ENCODE peak calls at places on chromosomes 16 and 17, in six cellular contexts. Z is activated T-cell treated with anti-CD3 and anti-CD28 coated beads, Interleukin-2, amount 50 U/mL, for 4 hours; M is Calu3; I is endothelial cell; A is naive B cell; H is posterior vena cava. T is an unnamed sample.

GRCh38 chr17:57406131-57406980 is 150.0 kb downstream of the MSI2 start:
- DNase-seq in Z (no peak), M (no peak), I (peak), A (no peak), H (no peak), T (no peak)

GRCh38 chr17:74758846-74759163 is 10.4 kb downstream of the NHERF1 start:
- DNase-seq in Z (no peak), M (no peak), I (no peak), A (no peak), H (no peak), T (peak)

GRCh38 chr17:77375526-77375916 is 234.8 kb downstream of the SEC14L1 start:
- DNase-seq in Z (no peak), M (no peak), I (no peak), A (no peak), H (no peak), T (no peak)

GRCh38 chr16:81374514-81374913 is 59.8 kb downstream of the GAN start:
- DNase-seq in Z (no peak), M (no peak), I (peak), A (no peak), H (no peak), T (no peak)

GRCh38 chr17:83133302-83134121 is 54.1 kb downstream of the METRNL start:
- DNase-seq in Z (no peak), M (no peak), I (no peak), A (no peak), H (peak), T (no peak)

GRCh38 chr17:2282297-2282873 is 21.2 kb downstream of the SMG6 start:
- DNase-seq in Z (no peak), M (no peak), I (no peak), A (peak), H (no peak), T (peak)

GRCh38 chr17:49928826-49929475 is 40.0 kb upstream of the DLX4 start:
- DNase-seq in Z (no peak), M (no peak), I (no peak), A (no peak), H (no peak), T (no peak)

GRCh38 chr16:69166221-69166833 is 20.6 kb upstream of the SNTB2 start:
- DNase-seq in Z (peak), M (no peak), I (no peak), A (no peak), H (no peak), T (no peak)

GRCh38 chr16:20073203-20074088 is at the start of gene GPR139:
- DNase-seq in Z (no peak), M (no peak), I (peak), A (no peak), H (no peak), T (no peak)

GRCh38 chr16:89002851-89003830 is 26.1 kb upstream of the CBFA2T3 start:
- DNase-seq in Z (no peak), M (no peak), I (no peak), A (no peak), H (peak), T (no peak)

GRCh38 chr17:538096-538973 is 176.3 kb downstream of the VPS53 start:
- DNase-seq in Z (no peak), M (no peak), I (no peak), A (no peak), H (peak), T (peak)

GRCh38 chr17:81566461-81567126 is 14.4 kb upstream of the FAAP100 start:
- DNase-seq in Z (no peak), M (peak), I (peak), A (no peak), H (peak), T (peak)

GRCh38 chr17:41863074-41863843 is 2.0 kb downstream of the KLHL11 start:
- DNase-seq in Z (no peak), M (no peak), I (no peak), A (no peak), H (peak), T (no peak)

GRCh38 chr17:73017653-73018052 is 74.8 kb downstream of the SLC39A11 start:
- DNase-seq in Z (no peak), M (no peak), I (no peak), A (no peak), H (no peak), T (no peak)

GRCh38 chr16:86697715-86698114 is 119.4 kb downstream of the FOXL1 start:
- DNase-seq in Z (no peak), M (no peak), I (no peak), A (no peak), H (no peak), T (no peak)

GRCh38 chr16:71260995-71261394 is 28.2 kb downstream of the CMTR2 start:
- DNase-seq in Z (no peak), M (no peak), I (no peak), A (no peak), H (no peak), T (no peak)

GRCh38 chr17:55607736-55608341 is 96.6 kb upstream of the SMIM36 start:
- DNase-seq in Z (no peak), M (peak), I (no peak), A (no peak), H (no peak), T (no peak)

GRCh38 chr17:81814748-81815645 is 11.0 kb downstream of the GCGR start:
- DNase-seq in Z (no peak), M (peak), I (no peak), A (no peak), H (no peak), T (no peak)

GRCh38 chr17:40345161-40346034 is 19.1 kb downstream of the GJD3 start:
- DNase-seq in Z (no peak), M (peak), I (peak), A (peak), H (peak), T (peak)

GRCh38 chr17:7839890-7840260 is 5.9 kb downstream of the KDM6B start:
- DNase-seq in Z (no peak), M (no peak), I (no peak), A (no peak), H (no peak), T (no peak)

GRCh38 chr16:67882374-67883145 is 2.1 kb upstream of the NRN1L start:
- DNase-seq in Z (no peak), M (no peak), I (no peak), A (no peak), H (no peak), T (no peak)

GRCh38 chr17:72511874-72512273 is 391.1 kb downstream of the SOX9 start:
- DNase-seq in Z (no peak), M (no peak), I (no peak), A (no peak), H (no peak), T (no peak)

GRCh38 chr16:52436646-52437645 is 110.0 kb downstream of the TOX3 start:
- DNase-seq in Z (no peak), M (no peak), I (no peak), A (no peak), H (no peak), T (no peak)